ENCODE peak calls at places on chromosomes 7 and 10, in four cellular contexts. J is OCI-LY7, S is fibroblast of the aortic adventitia, Y is ovary. O is an unnamed sample.
A peak's percentile ranks its signal among the peaks of the same experiment; 100 is the strongest.

GRCh38 chr7:138500892-138501291 is 40.8 kb downstream of the TRIM24 start:
- DNase-seq in S (no peak), J (no peak), Y (no peak), O (no peak)

GRCh38 chr10:101357958-101358357 is 4.0 kb downstream of the BTRC start:
- DNase-seq in Y (no peak), S (no peak), J (no peak), O (no peak)

GRCh38 chr7:43204081-43204480 is 91.6 kb downstream of the HECW1 start:
- DNase-seq in Y (no peak), S (peak; percentile 4), J (no peak), O (no peak)

GRCh38 chr7:44377681-44378421 is 52.5 kb upstream of the CAMK2B start:
- DNase-seq in S (no peak), Y (no peak), J (peak; percentile 79), O (peak; percentile 68)

GRCh38 chr7:111639894-111640293 is 77.6 kb upstream of the IMMP2L start:
- DNase-seq in S (peak; percentile 94), J (no peak), Y (no peak), O (no peak)

GRCh38 chr7:104123786-104124185 is 84.0 kb downstream of the ORC5 start:
- DNase-seq in J (no peak), S (peak; percentile 9), Y (no peak), O (no peak)

GRCh38 chr10:127935115-127935561 is 28.2 kb downstream of the PTPRE start:
- DNase-seq in S (no peak), Y (no peak), J (no peak), O (no peak)

GRCh38 chr10:119208553-119208940 is 1.2 kb downstream of the GRK5 start:
- DNase-seq in S (peak; percentile 55), Y (no peak), J (peak; percentile 30), O (no peak)

GRCh38 chr7:21945374-21946227 is at the start of gene CDCA7L:
- DNase-seq in J (peak; percentile 93), Y (peak; percentile 81), S (peak; percentile 58), O (peak; percentile 89)

GRCh38 chr7:113281223-113281622 is 162.9 kb upstream of the SMIM30 start:
- DNase-seq in S (no peak), Y (no peak), J (no peak), O (no peak)

GRCh38 chr7:31957090-31957720 is 113.0 kb downstream of the PDE1C start:
- DNase-seq in J (no peak), Y (no peak), S (no peak), O (no peak)

DNA sequence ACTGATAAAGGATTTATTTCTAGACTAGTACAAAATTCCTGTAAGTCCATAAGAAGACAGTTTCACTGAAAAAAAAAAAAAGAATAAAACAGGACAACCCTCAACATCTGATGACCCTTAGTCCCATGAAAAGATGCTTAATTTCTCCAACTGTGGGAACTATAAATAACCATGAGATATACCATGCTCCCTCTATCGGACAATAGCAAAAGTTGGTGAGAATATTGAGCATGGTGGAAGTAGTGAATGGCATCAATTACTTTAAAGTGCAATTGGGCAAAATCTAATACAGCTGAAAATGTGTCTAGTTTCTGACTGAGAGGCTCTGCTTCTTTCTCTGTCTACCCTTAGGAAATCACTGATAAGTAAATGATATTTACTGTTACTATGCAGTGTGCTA is 348.8 kb downstream of the SUGCT start:
- DNase-seq in Y (no peak), J (no peak), S (no peak), O (no peak)
- TF ChIP-seq CTCF in Y (no peak), J (no peak), S (peak; percentile 34), O (no peak)

GRCh38 chr7:135327458-135327857 is 93.8 kb downstream of the STRA8 start:
- DNase-seq in S (no peak), Y (no peak), J (no peak), O (no peak)

GRCh38 chr7:135330088-135330487 is 96.5 kb downstream of the STRA8 start:
- DNase-seq in J (no peak), Y (no peak), S (no peak), O (no peak)

GRCh38 chr7:135326636-135327280 is 93.1 kb downstream of the STRA8 start:
- DNase-seq in S (peak; percentile 52), Y (no peak), J (no peak), O (no peak)

GRCh38 chr7:135328053-135328452 is 94.4 kb downstream of the STRA8 start:
- DNase-seq in S (no peak), J (no peak), Y (no peak), O (no peak)

DNA sequence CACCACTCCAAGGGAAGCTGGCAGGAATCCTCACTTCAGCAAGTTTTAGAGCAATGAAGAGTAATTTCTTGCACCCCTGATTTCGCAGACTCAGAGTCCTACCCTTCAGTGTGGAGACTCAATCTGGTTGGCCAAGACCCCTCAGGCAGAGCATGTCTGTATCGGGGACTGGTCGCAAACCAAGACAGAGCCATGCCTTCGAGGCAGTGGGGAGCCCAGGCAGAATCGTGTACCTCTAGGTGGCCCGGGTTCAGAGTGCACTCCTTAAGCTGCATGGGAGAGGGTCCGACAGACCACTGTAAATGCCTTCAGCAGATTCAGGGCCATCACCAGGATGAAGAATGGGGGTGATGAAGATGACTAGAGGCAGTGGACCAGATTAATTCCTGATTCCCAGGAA is 94.9 kb downstream of the STRA8 start:
- DNase-seq in S (no peak), J (no peak), Y (no peak), O (no peak)
- TF ChIP-seq CTCF in S (no peak), J (no peak), Y (no peak), O (no peak)

DNA sequence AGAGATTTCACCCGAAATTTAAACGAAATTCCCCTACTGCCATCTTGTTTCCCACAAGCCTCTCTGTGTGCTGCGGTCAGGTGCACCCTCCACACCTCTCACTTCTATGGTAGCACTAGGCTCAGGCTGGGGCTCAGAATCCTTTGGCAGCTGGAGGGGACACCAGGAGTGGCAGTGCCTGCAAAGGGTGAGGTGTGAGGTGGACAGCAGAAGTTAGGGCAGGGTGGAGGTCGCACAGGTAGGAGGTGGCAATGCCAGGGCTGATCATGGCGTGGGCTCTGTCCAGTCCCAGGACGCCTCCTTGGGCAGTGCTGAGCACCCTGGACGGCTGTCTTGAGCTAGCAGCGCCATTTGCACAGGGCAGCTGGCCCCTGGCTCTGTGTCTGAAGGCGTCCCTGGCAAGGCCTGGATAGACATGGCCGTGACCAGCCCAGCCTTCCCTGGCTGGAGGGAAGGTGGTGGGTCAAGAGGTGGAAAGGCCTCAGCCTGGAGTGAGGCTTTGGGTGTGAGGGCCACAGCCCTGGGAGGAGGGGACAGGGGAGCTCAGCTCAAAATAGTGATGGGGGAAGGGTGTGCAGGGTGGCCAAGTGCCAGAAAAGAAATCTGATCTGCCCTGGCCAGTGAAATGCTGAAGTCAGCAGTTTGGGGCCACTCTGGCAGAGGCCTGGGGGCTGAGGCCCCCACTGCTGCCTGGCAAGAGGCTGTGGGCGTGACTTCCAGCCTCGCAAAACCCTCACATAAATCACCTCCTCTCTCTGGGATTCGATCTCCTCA is 40.0 kb downstream of the ZCCHC24 start:
- DNase-seq in Y (no peak), S (peak; percentile 47), J (no peak), O (no peak)
- TF ChIP-seq CTCF in Y (no peak), S (no peak), J (no peak), O (no peak)

GRCh38 chr10:97888641-97889262 is 39.1 kb downstream of the GOLGA7B start:
- DNase-seq in Y (no peak), J (no peak), S (peak; percentile 13), O (no peak)
- TF ChIP-seq CTCF in Y (no peak), J (no peak), S (no peak), O (no peak)

GRCh38 chr7:82506208-82506607 is 62.6 kb upstream of the CACNA2D1 start:
- DNase-seq in J (no peak), Y (no peak), S (no peak), O (no peak)
- TF ChIP-seq CTCF in J (no peak), Y (no peak), S (no peak), O (no peak)

GRCh38 chr10:25522946-25523608 is 348.3 kb downstream of the GPR158 start:
- DNase-seq in Y (no peak), J (no peak), S (peak; percentile 6), O (no peak)
- TF ChIP-seq CTCF in Y (no peak), J (peak; percentile 25), S (peak; percentile 5), O (no peak)

O was measured in GM13977.